ENCODE peak calls at places on chromosome 4, in four cellular contexts. One of them, this sample, is unnamed.

GRCh38 chr4:145179201-145179860 is 1.1 kb downstream of the OTUD4 start:
- DNase-seq in H9: peak; percentile 39
- DNase-seq in IMR-90: peak; percentile 49
- DNase-seq in H1: peak; percentile 54
- DNase-seq in this sample: peak; percentile 54

GRCh38 chr4:123599920-123600394 is 203.4 kb downstream of the SPRY1 start:
- DNase-seq in H9: peak; percentile 60
- DNase-seq in IMR-90: peak; percentile 5
- DNase-seq in H1: peak; percentile 51
- DNase-seq in this sample: peak; percentile 93

GRCh38 chr4:152926959-152927358 is 9.2 kb upstream of the FHDC1 start:
- DNase-seq in H9: no peak
- DNase-seq in IMR-90: no peak
- DNase-seq in H1: no peak
- DNase-seq in this sample: peak; percentile 74

GRCh38 chr4:25552580-25553271 is 102.9 kb upstream of the SLC34A2 start:
- DNase-seq in H9: no peak
- DNase-seq in IMR-90: no peak
- DNase-seq in H1: no peak
- DNase-seq in this sample: peak; percentile 22

GRCh38 chr4:48902266-48902665 is 4.3 kb downstream of the OCIAD2 start:
- DNase-seq in H9: no peak
- DNase-seq in IMR-90: peak; percentile 30
- DNase-seq in H1: no peak
- DNase-seq in this sample: no peak

GRCh38 chr4:131978120-131978519 is 1171.0 kb upstream of the PCDH10 start:
- DNase-seq in H9: no peak
- DNase-seq in IMR-90: no peak
- DNase-seq in H1: no peak
- DNase-seq in this sample: no peak

GRCh38 chr4:55851885-55852284 is 1.6 kb upstream of the EXOC1 start:
- DNase-seq in H9: no peak
- DNase-seq in IMR-90: no peak
- DNase-seq in H1: no peak
- DNase-seq in this sample: peak; percentile 77

GRCh38 chr4:170243662-170244288 is 154.0 kb upstream of the AADAT start:
- DNase-seq in H9: no peak
- DNase-seq in IMR-90: no peak
- DNase-seq in H1: no peak
- DNase-seq in this sample: peak; percentile 55

GRCh38 chr4:1414831-1415680 is 8.8 kb upstream of the NKX1-1 start:
- DNase-seq in H9: peak; percentile 38
- DNase-seq in IMR-90: no peak
- DNase-seq in H1: peak; percentile 60
- DNase-seq in this sample: no peak

GRCh38 chr4:5912614-5913019 is 19.7 kb upstream of the CRMP1 start:
- DNase-seq in H9: peak; percentile 57
- DNase-seq in IMR-90: no peak
- DNase-seq in H1: no peak
- DNase-seq in this sample: no peak

GRCh38 chr4:70688795-70689231 is 481 bp downstream of the UTP3 start:
- DNase-seq in H9: no peak
- DNase-seq in IMR-90: no peak
- DNase-seq in H1: no peak
- DNase-seq in this sample: peak; percentile 10

GRCh38 chr4:25852105-25852504 is 10.7 kb downstream of the SEL1L3 start:
- DNase-seq in H9: no peak
- DNase-seq in IMR-90: no peak
- DNase-seq in H1: no peak
- DNase-seq in this sample: no peak

GRCh38 chr4:40473578-40474388 is 138.7 kb downstream of the CHRNA9 start:
- DNase-seq in H9: no peak
- DNase-seq in IMR-90: no peak
- DNase-seq in H1: no peak
- DNase-seq in this sample: no peak

GRCh38 chr4:76896731-76897521 is 1.0 kb downstream of the SOWAHB start:
- DNase-seq in H9: peak; percentile 62
- DNase-seq in IMR-90: peak; percentile 18
- DNase-seq in H1: no peak
- DNase-seq in this sample: peak; percentile 74

GRCh38 chr4:140856692-140857091 is 100.5 kb upstream of the TBC1D9 start:
- DNase-seq in H9: peak; percentile 60
- DNase-seq in IMR-90: peak; percentile 22
- DNase-seq in H1: no peak
- DNase-seq in this sample: peak; percentile 92

GRCh38 chr4:3070709-3071500 is 3.4 kb downstream of the HTT-AS start:
- DNase-seq in H9: no peak
- DNase-seq in IMR-90: peak; percentile 42
- DNase-seq in H1: no peak
- DNase-seq in this sample: peak; percentile 19

GRCh38 chr4:19631814-19632213 is 619.9 kb upstream of the SLIT2 start:
- DNase-seq in H9: no peak
- DNase-seq in IMR-90: no peak
- DNase-seq in H1: no peak
- DNase-seq in this sample: no peak

GRCh38 chr4:152524429-152524828 is 11.5 kb downstream of the FBXW7 start:
- DNase-seq in H9: no peak
- DNase-seq in IMR-90: no peak
- DNase-seq in H1: no peak
- DNase-seq in this sample: peak; percentile 50

GRCh38 chr4:7214359-7214758 is 22.0 kb downstream of the SORCS2 start:
- DNase-seq in H9: no peak
- DNase-seq in IMR-90: no peak
- DNase-seq in H1: no peak
- DNase-seq in this sample: no peak

GRCh38 chr4:127210877-127211276 is 421.9 kb upstream of the INTU start:
- DNase-seq in H9: no peak
- DNase-seq in IMR-90: no peak
- DNase-seq in H1: no peak
- DNase-seq in this sample: peak; percentile 16

GRCh38 chr4:170672571-170672970 is 582.8 kb upstream of the AADAT start:
- DNase-seq in H9: no peak
- DNase-seq in IMR-90: peak; percentile 8
- DNase-seq in H1: no peak
- DNase-seq in this sample: peak; percentile 52

GRCh38 chr4:26337612-26338011 is 16.8 kb downstream of the RBPJ start:
- DNase-seq in H9: no peak
- DNase-seq in IMR-90: no peak
- DNase-seq in H1: no peak
- DNase-seq in this sample: no peak

GRCh38 chr4:57109847-57110634 is at the start of gene IGFBP7:
- DNase-seq in H9: no peak
- DNase-seq in IMR-90: no peak
- DNase-seq in H1: peak; percentile 59
- DNase-seq in this sample: no peak

DNA sequence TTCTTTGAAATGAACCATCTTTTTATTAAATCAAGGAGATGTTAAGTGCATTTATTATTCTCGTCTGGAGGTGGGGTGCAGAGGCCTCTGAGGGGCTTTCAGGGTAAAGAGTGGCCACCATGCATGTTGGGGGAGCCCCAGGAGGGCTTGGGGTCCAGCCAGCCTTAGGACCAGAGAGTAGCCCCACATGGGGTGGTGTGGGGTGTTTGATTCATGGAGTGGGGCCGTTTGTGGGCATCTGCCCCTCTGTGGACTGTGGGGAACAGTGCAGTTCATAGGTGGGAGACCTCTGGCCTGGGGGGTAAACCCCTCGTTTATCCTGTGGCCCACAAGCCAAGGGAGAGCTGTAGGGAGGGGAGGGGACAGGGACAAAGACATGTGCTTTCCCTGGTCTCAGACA is 26.9 kb downstream of the HTRA3 start:
- DNase-seq in H9: no peak
- DNase-seq in IMR-90: no peak
- DNase-seq in H1: no peak
- DNase-seq in this sample: no peak
- H3K4ac ChIP-seq in H9: no peak overlapping the region
- H3K4ac ChIP-seq in IMR-90: no peak overlapping the region
- H3K4ac ChIP-seq in H1: no peak overlapping the region
- H3K4ac ChIP-seq in this sample: no peak overlapping the region

GRCh38 chr4:85246055-85246454 is 228.9 kb upstream of the ARHGAP24 start:
- DNase-seq in H9: no peak
- DNase-seq in IMR-90: no peak
- DNase-seq in H1: no peak
- DNase-seq in this sample: no peak

GRCh38 chr4:85243857-85244256 is 231.1 kb upstream of the ARHGAP24 start:
- DNase-seq in H9: peak; percentile 29
- DNase-seq in IMR-90: no peak
- DNase-seq in H1: no peak
- DNase-seq in this sample: peak; percentile 54

DNA sequence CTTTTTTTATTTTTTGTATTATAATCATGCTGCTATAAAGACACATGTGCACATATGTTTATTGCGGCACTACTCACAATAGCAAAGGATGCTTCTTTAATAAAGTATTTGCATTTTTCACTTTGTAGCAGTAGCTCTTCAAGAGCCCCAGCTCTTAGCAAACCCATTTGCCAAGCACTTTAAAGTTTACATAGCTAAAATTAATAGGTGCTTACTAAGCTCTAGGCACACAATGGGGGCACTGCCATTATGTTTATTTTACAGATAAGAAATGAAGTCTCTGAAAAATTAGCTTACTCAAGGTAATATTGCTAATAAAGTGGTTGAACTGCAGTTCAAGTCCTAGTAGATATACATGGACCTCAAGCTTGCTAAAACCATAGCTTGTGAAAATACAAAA is 230.3 kb upstream of the ARHGAP24 start:
- DNase-seq in H9: no peak
- DNase-seq in IMR-90: no peak
- DNase-seq in H1: no peak
- DNase-seq in this sample: no peak
- H4K5ac ChIP-seq in H9: no peak overlapping the region
- H4K5ac ChIP-seq in IMR-90: no peak overlapping the region
- H4K5ac ChIP-seq in H1: no peak overlapping the region
- H4K5ac ChIP-seq in this sample: no peak overlapping the region

GRCh38 chr4:150591284-150591874 is 9.4 kb downstream of the MAB21L2 start:
- DNase-seq in H9: peak; percentile 73
- DNase-seq in IMR-90: no peak
- DNase-seq in H1: peak; percentile 54
- DNase-seq in this sample: peak; percentile 76
- H3K27ac ChIP-seq in H9: no peak overlapping the region
- H3K27ac ChIP-seq in IMR-90: no peak overlapping the region
- H3K27ac ChIP-seq in H1: no peak overlapping the region
- H3K27ac ChIP-seq in this sample: no peak overlapping the region

GRCh38 chr4:8568068-8568668 is 12.0 kb upstream of the GPR78 start:
- DNase-seq in H9: peak; percentile 65
- DNase-seq in IMR-90: peak; percentile 7
- DNase-seq in H1: no peak
- DNase-seq in this sample: peak; percentile 96
- H3K4ac ChIP-seq in H9: no peak overlapping the region
- H3K4ac ChIP-seq in IMR-90: no peak overlapping the region
- H3K4ac ChIP-seq in H1: no peak overlapping the region
- H3K4ac ChIP-seq in this sample: no peak overlapping the region